ENCODE peak calls at places on chromosome 17, in four cellular contexts. E is SK-N-SH, C is H1, I is GM12892. X is an unnamed sample.

GRCh38 chr17:55745258-55745657 is 5.6 kb upstream of the PCTP start:
- DNase-seq in E (no peak), C (no peak), I (no peak), X (no peak)

GRCh38 chr17:258045-258734 is 76.7 kb upstream of the DOC2B start:
- DNase-seq in E (no peak), C (no peak), I (no peak), X (no peak)

GRCh38 chr17:15398736-15399331 is 57.4 kb upstream of the TEKT3 start:
- DNase-seq in E (peak), C (no peak), I (no peak), X (no peak)

GRCh38 chr17:41962111-41962510 is 4.5 kb upstream of the CNP start:
- DNase-seq in E (no peak), C (no peak), I (no peak), X (no peak)

GRCh38 chr17:47604268-47604927 is 45.3 kb upstream of the KPNB1 start:
- DNase-seq in E (peak), C (no peak), I (no peak), X (no peak)

GRCh38 chr17:8623591-8623990 is 6.9 kb downstream of the MYH10 start:
- DNase-seq in E (no peak), C (no peak), I (no peak), X (no peak)

GRCh38 chr17:72193395-72194106 is 72.7 kb downstream of the SOX9 start:
- DNase-seq in E (no peak), C (no peak), I (no peak), X (no peak)

GRCh38 chr17:80110447-80110812 is 9.0 kb downstream of the GAA start:
- DNase-seq in E (no peak), C (no peak), I (no peak), X (no peak)

GRCh38 chr17:78206298-78206697 is 7.8 kb upstream of the BIRC5 start:
- DNase-seq in E (no peak), C (no peak), I (no peak), X (no peak)

GRCh38 chr17:78205124-78205775 is 8.8 kb upstream of the BIRC5 start:
- DNase-seq in E (no peak), C (no peak), I (no peak), X (no peak)

GRCh38 chr17:78202666-78203065 is 11.4 kb upstream of the BIRC5 start:
- DNase-seq in E (no peak), C (no peak), I (no peak), X (no peak)

GRCh38 chr17:78208486-78208885 is 5.6 kb upstream of the BIRC5 start:
- DNase-seq in E (no peak), C (no peak), I (no peak), X (no peak)

DNA sequence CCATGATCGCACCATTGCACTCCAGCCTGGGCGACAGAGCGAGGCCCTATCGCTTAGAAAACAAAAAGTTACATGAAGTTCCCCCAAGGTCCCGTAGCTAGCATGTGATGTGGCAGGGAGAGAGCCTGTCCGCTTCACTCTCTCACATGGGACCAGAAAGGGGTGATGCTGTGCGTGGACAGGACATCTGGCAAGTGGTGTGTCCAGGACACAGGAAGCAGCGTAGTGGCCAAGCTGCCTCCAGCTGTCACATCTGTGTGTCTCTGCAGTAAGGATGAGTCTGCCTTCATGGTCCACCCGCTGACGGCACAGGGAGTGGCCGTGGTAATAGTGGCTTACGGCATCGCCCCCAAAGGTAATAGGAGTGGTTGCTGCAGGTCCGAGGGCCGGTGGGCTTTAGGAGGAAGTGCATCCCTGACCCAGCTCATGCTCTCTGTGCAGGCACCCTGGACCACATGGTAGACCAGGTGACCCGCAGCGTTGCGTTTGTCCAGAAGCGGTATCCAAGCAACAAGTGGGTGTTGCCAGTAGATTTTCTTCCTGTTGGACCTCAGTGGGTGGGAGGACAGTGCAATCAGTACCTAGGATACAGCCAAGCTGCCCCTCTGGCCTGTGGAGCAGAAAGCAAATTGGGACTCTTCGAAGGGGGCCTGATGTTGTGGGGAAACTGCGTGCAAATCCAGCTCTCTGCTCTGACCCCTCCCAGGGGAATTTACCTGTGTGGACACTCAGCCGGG is 9.5 kb upstream of the BIRC5 start:
- DNase-seq in E (no peak), C (no peak), I (no peak), X (no peak)
- TF ChIP-seq POLR2AphosphoS5 in E (no peak), C (no peak), I (peak), X (no peak)

GRCh38 chr17:61490540-61490975 is 38.3 kb downstream of the TBX4 start:
- DNase-seq in E (no peak), C (no peak), I (no peak), X (no peak)
- TF ChIP-seq TAF1 in E (no peak), C (no peak), I (no peak), X (no peak)

GRCh38 chr17:40440166-40440565 is 3.1 kb upstream of the IGFBP4 start:
- DNase-seq in E (no peak), C (no peak), I (no peak), X (no peak)

GRCh38 chr17:40442392-40443195 is 656 bp upstream of the IGFBP4 start:
- DNase-seq in E (no peak), C (no peak), I (no peak), X (no peak)

GRCh38 chr17:40443988-40444899 is 994 bp downstream of the IGFBP4 start:
- DNase-seq in E (no peak), C (no peak), I (no peak), X (no peak)

GRCh38 chr17:40445769-40446468 is 2.7 kb downstream of the IGFBP4 start:
- DNase-seq in E (no peak), C (no peak), I (no peak), X (no peak)

GRCh38 chr17:40443196-40443987 is at the start of gene IGFBP4:
- DNase-seq in E (peak), C (no peak), I (peak), X (peak)
- TF ChIP-seq POLR2AphosphoS5 in E (peak), C (peak), I (no peak), X (no peak)

GRCh38 chr17:78273813-78274212 is 42.4 kb downstream of the TMEM235 start:
- DNase-seq in E (no peak), C (no peak), I (no peak), X (no peak)

GRCh38 chr17:78275355-78275754 is 43.9 kb downstream of the TMEM235 start:
- DNase-seq in E (no peak), C (no peak), I (no peak), X (no peak)

GRCh38 chr17:78278139-78278741 is 46.8 kb downstream of the TMEM235 start:
- DNase-seq in E (no peak), C (no peak), I (no peak), X (no peak)

GRCh38 chr17:78276098-78276497 is 44.7 kb downstream of the TMEM235 start:
- DNase-seq in E (no peak), C (no peak), I (no peak), X (no peak)

GRCh38 chr17:78276499-78276898 is 45.1 kb downstream of the TMEM235 start:
- DNase-seq in E (no peak), C (no peak), I (no peak), X (no peak)
- TF ChIP-seq TAF1 in E (no peak), C (no peak), I (no peak), X (no peak)

X was measured in GM12891.